ENCODE peak calls at places on chromosomes 3 and 15, in five cellular contexts. I, C, N, O and A are unnamed samples.

GRCh38 chr3:29280675-29281264 is at the start of gene RBMS3:
- DNase-seq in I (peak; percentile 87), C (peak; percentile 86), N (peak; percentile 88), O (peak; percentile 95), A (peak; percentile 90)

GRCh38 chr3:100335137-100335833 is 728 bp downstream of the NIT2 start:
- DNase-seq in I (no peak), C (peak; percentile 66), N (peak; percentile 19), O (peak; percentile 17), A (no peak)

GRCh38 chr3:122245513-122246174 is 62.2 kb downstream of the CASR start:
- DNase-seq in I (no peak), C (no peak), N (no peak), O (no peak), A (no peak)

GRCh38 chr15:97140216-97140615 is 809.7 kb downstream of the NR2F2 start:
- DNase-seq in I (no peak), C (no peak), N (no peak), O (no peak), A (no peak)

GRCh38 chr3:16203671-16204629 is 29.5 kb downstream of the GALNT15 start:
- DNase-seq in I (no peak), C (peak; percentile 10), N (no peak), O (peak; percentile 68), A (no peak)

GRCh38 chr3:46031269-46031668 is 4.0 kb upstream of the XCR1 start:
- DNase-seq in I (no peak), C (no peak), N (no peak), O (no peak), A (no peak)

GRCh38 chr3:160010578-160010977 is 21.9 kb downstream of the IL12A start:
- DNase-seq in I (no peak), C (no peak), N (no peak), O (no peak), A (no peak)

GRCh38 chr3:36653095-36653494 is 111.3 kb downstream of the DCLK3 start:
- DNase-seq in I (no peak), C (no peak), N (no peak), O (no peak), A (no peak)

GRCh38 chr15:55649058-55649423 is 60.9 kb upstream of the PYGO1 start:
- DNase-seq in I (no peak), C (no peak), N (no peak), O (no peak), A (no peak)

GRCh38 chr3:183188895-183189462 is 26.4 kb upstream of the LAMP3 start:
- DNase-seq in I (no peak), C (peak; percentile 78), N (no peak), O (peak; percentile 66), A (no peak)

GRCh38 chr3:87719060-87719459 is 339.7 kb downstream of the CGGBP1 start:
- DNase-seq in I (no peak), C (no peak), N (no peak), O (no peak), A (no peak)

GRCh38 chr3:140467104-140467577 is 210.7 kb upstream of the TRIM42 start:
- DNase-seq in I (no peak), C (no peak), N (no peak), O (peak; percentile 38), A (no peak)

GRCh38 chr3:99499235-99499798 is 139.1 kb upstream of the COL8A1 start:
- DNase-seq in I (no peak), C (peak; percentile 71), N (peak; percentile 32), O (peak; percentile 61), A (no peak)

GRCh38 chr15:79028411-79028964 is 62.1 kb downstream of the RASGRF1 start:
- DNase-seq in I (no peak), C (peak; percentile 80), N (no peak), O (peak; percentile 76), A (no peak)

GRCh38 chr3:153628591-153628990 is 466.6 kb downstream of the RAP2B start:
- DNase-seq in I (no peak), C (no peak), N (no peak), O (no peak), A (no peak)

GRCh38 chr3:59783468-59783988 is 733.7 kb upstream of the CFAP20DC start:
- DNase-seq in I (no peak), C (no peak), N (no peak), O (no peak), A (no peak)

GRCh38 chr3:197352382-197352781 is 54.0 kb upstream of the DLG1 start:
- DNase-seq in I (no peak), C (no peak), N (peak; percentile 76), O (no peak), A (peak; percentile 76)

GRCh38 chr3:98525494-98525893 is 2.8 kb upstream of the CLDND1 start:
- DNase-seq in I (no peak), C (no peak), N (no peak), O (no peak), A (no peak)

GRCh38 chr15:31525296-31525695 is 198.7 kb downstream of the KLF13 start:
- DNase-seq in I (no peak), C (no peak), N (no peak), O (no peak), A (no peak)

GRCh38 chr3:196868297-196868661 is 559 bp downstream of the SENP5 start:
- DNase-seq in I (no peak), C (peak; percentile 56), N (no peak), O (peak; percentile 21), A (no peak)

GRCh38 chr15:27743078-27743477 is 356.0 kb downstream of the OCA2 start:
- DNase-seq in I (no peak), C (no peak), N (no peak), O (no peak), A (no peak)

GRCh38 chr3:46299608-46300460 is 54.1 kb upstream of the CCR2 start:
- DNase-seq in I (no peak), C (no peak), N (no peak), O (no peak), A (peak; percentile 6)

GRCh38 chr3:147393261-147393964 is 12.9 kb downstream of the ZIC4 start:
- DNase-seq in I (no peak), C (peak; percentile 94), N (no peak), O (no peak), A (no peak)

GRCh38 chr3:38297947-38298711 is 16.0 kb downstream of the SLC22A14 start:
- DNase-seq in I (no peak), C (peak; percentile 28), N (no peak), O (peak; percentile 40), A (no peak)

GRCh38 chr3:188578579-188579363 is 424.8 kb downstream of the LPP start:
- DNase-seq in I (no peak), C (no peak), N (peak; percentile 81), O (no peak), A (peak; percentile 68)

GRCh38 chr3:112097378-112097777 is 11.2 kb downstream of the C3orf52 start:
- DNase-seq in I (no peak), C (no peak), N (no peak), O (peak; percentile 83), A (peak; percentile 75)

GRCh38 chr15:25803036-25803435 is 60.1 kb downstream of the ATP10A start:
- DNase-seq in I (peak; percentile 43), C (no peak), N (no peak), O (no peak), A (no peak)

GRCh38 chr3:195241592-195242355 is 29.2 kb downstream of the XXYLT1 start:
- DNase-seq in I (no peak), C (no peak), N (peak; percentile 9), O (no peak), A (peak; percentile 28)

GRCh38 chr3:12972043-12972442 is 101.2 kb downstream of the IQSEC1 start:
- DNase-seq in I (no peak), C (no peak), N (no peak), O (no peak), A (no peak)

GRCh38 chr3:170467560-170467959 is 48.9 kb downstream of the CLDN11 start:
- DNase-seq in I (no peak), C (no peak), N (no peak), O (no peak), A (no peak)

GRCh38 chr3:50930371-50931208 is 255.9 kb downstream of the DOCK3 start:
- DNase-seq in I (no peak), C (no peak), N (no peak), O (no peak), A (no peak)